ENCODE peak calls at places on chromosome 2, in eight cellular contexts. I is GM12892; G is non-pigmented ciliary epithelial cell; B is progenitor cell of endocrine pancreas; O is stimulated activated CD8-positive, alpha-beta memory T cell treated with anti-CD3 and anti-CD28 coated beads, Interleukin-4, amount 100 ng/mL, for 24 hours; R is NCI-H1092 treated with DMSO at 0.1 percent for 48 hours; J is globus pallidus; C is left colon. Z is an unnamed sample.

GRCh38 chr2:56229397-56230060 is 45.7 kb downstream of the CCDC85A start:
- DNase-seq in I (no peak), G (no peak), B (no peak), O (no peak), R (no peak), J (no peak), C (no peak), Z (no peak)

GRCh38 chr2:222000326-222000725 is 298.5 kb downstream of the PAX3 start:
- DNase-seq in I (no peak), G (peak), B (no peak), O (no peak), R (no peak), J (no peak), C (no peak), Z (no peak)

GRCh38 chr2:446963-447540 is 159.2 kb upstream of the ALKAL2 start:
- DNase-seq in I (no peak), G (no peak), B (no peak), O (no peak), R (no peak), J (no peak), C (no peak), Z (no peak)

GRCh38 chr2:10520926-10521325 is 72.8 kb upstream of the ODC1 start:
- DNase-seq in I (no peak), G (no peak), B (no peak), O (no peak), R (no peak), J (no peak), C (no peak), Z (no peak)

GRCh38 chr2:222518570-222519381 is 94.4 kb downstream of the SGPP2 start:
- DNase-seq in I (no peak), G (no peak), B (no peak), O (no peak), R (no peak), J (no peak), C (peak), Z (peak)

GRCh38 chr2:202778217-202778616 is 93.3 kb downstream of the ICA1L start:
- DNase-seq in I (no peak), G (no peak), B (no peak), O (no peak), R (no peak), J (no peak), C (no peak), Z (no peak)

GRCh38 chr2:233385489-233386044 is 31.3 kb downstream of the DGKD start:
- DNase-seq in I (peak), G (no peak), B (no peak), O (peak), R (no peak), J (no peak), C (no peak), Z (no peak)

GRCh38 chr2:207165121-207166038 is at the start of gene KLF7:
- DNase-seq in I (no peak), G (no peak), B (peak), O (peak), R (peak), J (peak), C (peak), Z (peak)

GRCh38 chr2:176461686-176462376 is 192.6 kb downstream of the MTX2 start:
- DNase-seq in I (no peak), G (no peak), B (no peak), O (no peak), R (no peak), J (no peak), C (no peak), Z (no peak)

GRCh38 chr2:28227498-28227897 is 165.2 kb upstream of the FOSL2 start:
- DNase-seq in I (no peak), G (no peak), B (no peak), O (no peak), R (no peak), J (no peak), C (no peak), Z (no peak)

GRCh38 chr2:158207354-158207753 is 105.7 kb downstream of the UPP2 start:
- DNase-seq in I (no peak), G (no peak), B (no peak), O (no peak), R (no peak), J (no peak), C (no peak), Z (no peak)

GRCh38 chr2:12504443-12504842 is 212.3 kb upstream of the TRIB2 start:
- DNase-seq in I (no peak), G (no peak), B (no peak), O (peak), R (no peak), J (no peak), C (no peak), Z (no peak)

GRCh38 chr2:33216508-33217182 is 259.8 kb upstream of the RASGRP3 start:
- DNase-seq in I (no peak), G (no peak), B (no peak), O (no peak), R (no peak), J (peak), C (no peak), Z (peak)

GRCh38 chr2:147789720-147790119 is 55.1 kb upstream of the ACVR2A start:
- DNase-seq in I (no peak), G (no peak), B (no peak), O (no peak), R (no peak), J (no peak), C (no peak), Z (no peak)

GRCh38 chr2:172095905-172096660 is 6.6 kb downstream of the DLX2 start:
- DNase-seq in I (no peak), G (no peak), B (no peak), O (no peak), R (peak), J (no peak), C (no peak), Z (no peak)

GRCh38 chr2:97701186-97701585 is 12.2 kb upstream of the ZAP70 start:
- DNase-seq in I (no peak), G (no peak), B (no peak), O (no peak), R (no peak), J (no peak), C (no peak), Z (no peak)

GRCh38 chr2:227029706-227030105 is 134.3 kb downstream of the COL4A4 start:
- DNase-seq in I (no peak), G (no peak), B (no peak), O (no peak), R (no peak), J (no peak), C (no peak), Z (no peak)

GRCh38 chr2:71380665-71381064 is 49.1 kb downstream of the ZNF638 start:
- DNase-seq in I (no peak), G (no peak), B (no peak), O (no peak), R (no peak), J (no peak), C (no peak), Z (no peak)